ENCODE peak calls at places on chromosomes 7 and 10, in four cellular contexts. K is HL-60, P is GM12878, B is K562. U is an unnamed sample.

GRCh38 chr7:40447345-40447744 is 312.5 kb downstream of the SUGCT start:
- DNase-seq in K (no peak), P (no peak), B (no peak), U (no peak)

GRCh38 chr7:79822620-79823240 is 311.9 kb upstream of the GNAI1 start:
- DNase-seq in K (no peak), P (no peak), B (no peak), U (no peak)

GRCh38 chr10:3685385-3685784 is 99.6 kb downstream of the KLF6 start:
- DNase-seq in K (no peak), P (no peak), B (no peak), U (no peak)

GRCh38 chr10:11546581-11546980 is 64.9 kb downstream of the USP6NL start:
- DNase-seq in K (no peak), P (no peak), B (no peak), U (no peak)

GRCh38 chr7:155257482-155258232 is 40.0 kb upstream of the INSIG1 start:
- DNase-seq in K (no peak), P (no peak), B (no peak), U (no peak)

GRCh38 chr10:43264987-43265798 is 1.7 kb downstream of the RASGEF1A start:
- DNase-seq in K (no peak), P (no peak), B (no peak), U (peak; percentile 18)

GRCh38 chr7:99380823-99381663 is 6.5 kb downstream of the ARPC1B start:
- DNase-seq in K (no peak), P (peak; percentile 88), B (no peak), U (peak; percentile 76)

GRCh38 chr10:70510904-70511303 is 32.3 kb downstream of the PALD1 start:
- DNase-seq in K (no peak), P (no peak), B (no peak), U (no peak)

GRCh38 chr10:21372651-21373410 is 152.7 kb downstream of the SKIDA1 start:
- DNase-seq in K (no peak), P (peak; percentile 50), B (no peak), U (peak; percentile 23)

GRCh38 chr7:112937651-112938390 is 147.6 kb upstream of the TMEM168 start:
- DNase-seq in K (no peak), P (no peak), B (no peak), U (no peak)

GRCh38 chr10:98418596-98419265 is 3.7 kb upstream of the PYROXD2 start:
- DNase-seq in K (no peak), P (no peak), B (no peak), U (no peak)

GRCh38 chr7:44720301-44720700 is 28.3 kb upstream of the ZMIZ2 start:
- DNase-seq in K (no peak), P (no peak), B (no peak), U (no peak)

GRCh38 chr7:118754608-118755007 is 530.1 kb downstream of the ANKRD7 start:
- DNase-seq in K (no peak), P (no peak), B (no peak), U (no peak)

GRCh38 chr7:43550427-43550826 is 32.5 kb upstream of the STK17A start:
- DNase-seq in K (no peak), P (no peak), B (no peak), U (no peak)

GRCh38 chr10:63133787-63134557 is 844 bp downstream of the NRBF2 start:
- DNase-seq in K (no peak), P (no peak), B (no peak), U (peak; percentile 56)

GRCh38 chr10:79358811-79359210 is 11.5 kb downstream of the PPIF start:
- DNase-seq in K (no peak), P (no peak), B (no peak), U (no peak)

GRCh38 chr10:121436630-121437311 is 161.5 kb downstream of the FGFR2 start:
- DNase-seq in K (no peak), P (no peak), B (no peak), U (no peak)

GRCh38 chr10:92204238-92204637 is 86.6 kb downstream of the CPEB3 start:
- DNase-seq in K (no peak), P (no peak), B (no peak), U (no peak)

GRCh38 chr10:6400331-6400730 is 179.7 kb downstream of the PRKCQ start:
- DNase-seq in K (no peak), P (no peak), B (no peak), U (no peak)

GRCh38 chr10:29328988-29329387 is 40.1 kb downstream of the LYZL1 start:
- DNase-seq in K (no peak), P (no peak), B (no peak), U (no peak)

GRCh38 chr10:43706166-43706565 is 57.5 kb upstream of the ZNF32 start:
- DNase-seq in K (no peak), P (no peak), B (no peak), U (no peak)

GRCh38 chr7:139492293-139492692 is 8.8 kb upstream of the KLRG2 start:
- DNase-seq in K (no peak), P (no peak), B (no peak), U (no peak)

GRCh38 chr7:129553861-129554530 is 51.7 kb downstream of the SMKR1 start:
- DNase-seq in K (no peak), P (no peak), B (no peak), U (no peak)

GRCh38 chr7:23458044-23458443 is 12.2 kb downstream of the IGF2BP3 start:
- DNase-seq in K (no peak), P (no peak), B (no peak), U (no peak)

GRCh38 chr7:101792051-101792651 is 25.3 kb upstream of the CUX1 start:
- DNase-seq in K (no peak), P (no peak), B (no peak), U (no peak)

GRCh38 chr10:119502214-119502613 is 40.3 kb downstream of the RGS10 start:
- DNase-seq in K (no peak), P (no peak), B (no peak), U (peak; percentile 59)

GRCh38 chr7:45660201-45660900 is 86.2 kb downstream of the ADCY1 start:
- DNase-seq in K (no peak), P (no peak), B (no peak), U (no peak)

GRCh38 chr7:74272305-74273038 is 16.7 kb upstream of the CLIP2 start:
- DNase-seq in K (peak; percentile 91), P (peak; percentile 97), B (peak; percentile 71), U (peak; percentile 82)

GRCh38 chr7:47302560-47302959 is 279.4 kb downstream of the TNS3 start:
- DNase-seq in K (no peak), P (no peak), B (no peak), U (no peak)

GRCh38 chr10:49324711-49325110 is 25.7 kb downstream of the C10orf71 start:
- DNase-seq in K (no peak), P (no peak), B (no peak), U (no peak)

GRCh38 chr10:129754211-129755050 is 209.6 kb downstream of the EBF3 start:
- DNase-seq in K (no peak), P (no peak), B (no peak), U (no peak)

GRCh38 chr10:132304756-132305509 is 2.8 kb downstream of the STK32C start:
- DNase-seq in K (no peak), P (no peak), B (no peak), U (no peak)

GRCh38 chr7:2870471-2870941 is 26.4 kb upstream of the GNA12 start:
- DNase-seq in K (peak; percentile 51), P (no peak), B (no peak), U (no peak)

GRCh38 chr7:88835147-88835728 is 39.7 kb upstream of the TEX47 start:
- DNase-seq in K (peak; percentile 10), P (peak; percentile 15), B (peak; percentile 22), U (no peak)

GRCh38 chr10:30819306-30820190 is 190.0 kb upstream of the LYZL2 start:
- DNase-seq in K (no peak), P (no peak), B (no peak), U (no peak)

GRCh38 chr10:30817541-30817940 is 188.0 kb upstream of the LYZL2 start:
- DNase-seq in K (no peak), P (no peak), B (no peak), U (no peak)

GRCh38 chr10:30818010-30818660 is 188.6 kb upstream of the LYZL2 start:
- DNase-seq in K (no peak), P (no peak), B (peak; percentile 16), U (no peak)

GRCh38 chr10:30820282-30820991 is 190.9 kb upstream of the LYZL2 start:
- DNase-seq in K (no peak), P (no peak), B (no peak), U (no peak)

GRCh38 chr10:30818854-30819253 is 189.3 kb upstream of the LYZL2 start:
- DNase-seq in K (no peak), P (no peak), B (no peak), U (no peak)
- TF ChIP-seq POLR2AphosphoS5 in K (no peak), P (no peak), B (no peak), U (no peak)

GRCh38 chr10:24665001-24665400 is 58.7 kb downstream of the ARHGAP21 start:
- DNase-seq in K (no peak), P (no peak), B (no peak), U (no peak)
- TF ChIP-seq SPI1 in K (no peak), P (no peak), B (no peak), U (no peak)

GRCh38 chr10:75395955-75396860 is 5.4 kb downstream of the ZNF503 start:
- DNase-seq in K (no peak), P (no peak), B (no peak), U (no peak)

GRCh38 chr10:75398630-75399460 is 2.7 kb downstream of the ZNF503 start:
- DNase-seq in K (no peak), P (no peak), B (no peak), U (no peak)

GRCh38 chr10:75396861-75397570 is 4.5 kb downstream of the ZNF503 start:
- DNase-seq in K (no peak), P (no peak), B (no peak), U (no peak)

GRCh38 chr10:75398238-75398629 is 3.3 kb downstream of the ZNF503 start:
- DNase-seq in K (no peak), P (no peak), B (no peak), U (no peak)

GRCh38 chr10:75397571-75397921 is 4.0 kb downstream of the ZNF503 start:
- DNase-seq in K (no peak), P (no peak), B (no peak), U (no peak)
- TF ChIP-seq POLR2AphosphoS5 in K (no peak), P (no peak), B (no peak), U (no peak)

GRCh38 chr10:104328636-104328915 is 9.7 kb downstream of the ITPRIP start:
- DNase-seq in K (no peak), P (no peak), B (no peak), U (no peak)

GRCh38 chr10:104328916-104329710 is 9.2 kb downstream of the ITPRIP start:
- DNase-seq in K (peak; percentile 87), P (no peak), B (no peak), U (no peak)

GRCh38 chr10:104331208-104331838 is 6.9 kb downstream of the ITPRIP start:
- DNase-seq in K (no peak), P (no peak), B (no peak), U (no peak)

GRCh38 chr10:104330168-104331117 is 7.8 kb downstream of the ITPRIP start:
- DNase-seq in K (no peak), P (no peak), B (no peak), U (no peak)

GRCh38 chr10:104329754-104330153 is 8.5 kb downstream of the ITPRIP start:
- DNase-seq in K (no peak), P (no peak), B (no peak), U (no peak)
- TF ChIP-seq SPI1 in K (no peak), P (no peak), B (no peak), U (no peak)

GRCh38 chr10:60753817-60754216 is 24.5 kb upstream of the CDK1 start:
- DNase-seq in K (no peak), P (no peak), B (no peak), U (no peak)
- TF ChIP-seq POLR2AphosphoS5 in K (no peak), P (no peak), B (no peak), U (no peak)

GRCh38 chr10:76333801-76334200 is 902.4 kb downstream of the LRMDA start:
- DNase-seq in K (no peak), P (no peak), B (no peak), U (no peak)
- TF ChIP-seq SPI1 in K (no peak), P (no peak), B (no peak), U (no peak)

U was measured in GM12891.